ENCODE peak calls at places on chromosomes 5 and 9, in four cellular contexts. One of them, this sample, is unnamed.

GRCh38 chr9:131804826-131805225 is 65.0 kb upstream of the RAPGEF1 start:
- DNase-seq in RWPE1: no peak
- DNase-seq in breast epithelium: no peak
- DNase-seq in transverse colon: no peak
- DNase-seq in this sample: no peak

GRCh38 chr9:37840560-37841194 is 40.1 kb downstream of the DCAF10 start:
- DNase-seq in RWPE1: peak; percentile 20
- DNase-seq in breast epithelium: no peak
- DNase-seq in transverse colon: no peak
- DNase-seq in this sample: no peak

GRCh38 chr5:25713259-25713658 is 1068.5 kb upstream of the CDH10 start:
- DNase-seq in RWPE1: no peak
- DNase-seq in breast epithelium: no peak
- DNase-seq in transverse colon: no peak
- DNase-seq in this sample: no peak

GRCh38 chr5:160352308-160352707 is 18.1 kb downstream of the C1QTNF2 start:
- DNase-seq in RWPE1: no peak
- DNase-seq in breast epithelium: no peak
- DNase-seq in transverse colon: no peak
- DNase-seq in this sample: no peak

GRCh38 chr5:28580616-28581015 is 1542.2 kb upstream of the CDH9 start:
- DNase-seq in RWPE1: no peak
- DNase-seq in breast epithelium: no peak
- DNase-seq in transverse colon: no peak
- DNase-seq in this sample: no peak

GRCh38 chr9:24738421-24738961 is 192.8 kb upstream of the IZUMO3 start:
- DNase-seq in RWPE1: no peak
- DNase-seq in breast epithelium: no peak
- DNase-seq in transverse colon: no peak
- DNase-seq in this sample: no peak

GRCh38 chr5:178766936-178767912 is 36.8 kb upstream of the ZNF354A start:
- DNase-seq in RWPE1: no peak
- DNase-seq in breast epithelium: no peak
- DNase-seq in transverse colon: no peak
- DNase-seq in this sample: no peak

GRCh38 chr5:142170254-142170953 is 61.8 kb downstream of the NDFIP1 start:
- DNase-seq in RWPE1: peak; percentile 33
- DNase-seq in breast epithelium: no peak
- DNase-seq in transverse colon: no peak
- DNase-seq in this sample: no peak

GRCh38 chr5:122863721-122864120 is 18.3 kb downstream of the SNX24 start:
- DNase-seq in RWPE1: no peak
- DNase-seq in breast epithelium: no peak
- DNase-seq in transverse colon: no peak
- DNase-seq in this sample: no peak

GRCh38 chr5:110354341-110354740 is 372.1 kb downstream of the TMEM232 start:
- DNase-seq in RWPE1: no peak
- DNase-seq in breast epithelium: no peak
- DNase-seq in transverse colon: no peak
- DNase-seq in this sample: no peak

GRCh38 chr9:114394523-114395193 is 6.9 kb upstream of the AKNA start:
- DNase-seq in RWPE1: no peak
- DNase-seq in breast epithelium: no peak
- DNase-seq in transverse colon: no peak
- DNase-seq in this sample: no peak

GRCh38 chr9:73402081-73403028 is 250.7 kb downstream of the ANXA1 start:
- DNase-seq in RWPE1: no peak
- DNase-seq in breast epithelium: no peak
- DNase-seq in transverse colon: no peak
- DNase-seq in this sample: no peak

GRCh38 chr5:115423541-115423940 is 121.0 kb downstream of the FEM1C start:
- DNase-seq in RWPE1: peak; percentile 49
- DNase-seq in breast epithelium: no peak
- DNase-seq in transverse colon: peak; percentile 74
- DNase-seq in this sample: no peak

GRCh38 chr9:17757816-17758215 is 178.9 kb downstream of the SH3GL2 start:
- DNase-seq in RWPE1: no peak
- DNase-seq in breast epithelium: no peak
- DNase-seq in transverse colon: no peak
- DNase-seq in this sample: no peak

GRCh38 chr9:134377976-134378375 is 51.7 kb downstream of the RXRA start:
- DNase-seq in RWPE1: no peak
- DNase-seq in breast epithelium: peak; percentile 79
- DNase-seq in transverse colon: peak; percentile 94
- DNase-seq in this sample: no peak

GRCh38 chr9:105690742-105691141 is 3.6 kb upstream of the TMEM38B start:
- DNase-seq in RWPE1: peak; percentile 57
- DNase-seq in breast epithelium: no peak
- DNase-seq in transverse colon: no peak
- DNase-seq in this sample: no peak

GRCh38 chr5:89265511-89266169 is 382.7 kb upstream of the MEF2C start:
- DNase-seq in RWPE1: no peak
- DNase-seq in breast epithelium: no peak
- DNase-seq in transverse colon: no peak
- DNase-seq in this sample: no peak

GRCh38 chr9:20811872-20812271 is 127.8 kb downstream of the FOCAD start:
- DNase-seq in RWPE1: no peak
- DNase-seq in breast epithelium: no peak
- DNase-seq in transverse colon: no peak
- DNase-seq in this sample: no peak

GRCh38 chr9:88458716-88459115 is 70.5 kb downstream of the SPIN1 start:
- DNase-seq in RWPE1: no peak
- DNase-seq in breast epithelium: no peak
- DNase-seq in transverse colon: no peak
- DNase-seq in this sample: no peak

GRCh38 chr5:88883059-88883565 is at the start of gene MEF2C:
- DNase-seq in RWPE1: peak; percentile 41
- DNase-seq in breast epithelium: no peak
- DNase-seq in transverse colon: peak; percentile 78
- DNase-seq in this sample: no peak

GRCh38 chr9:136328622-136329041 is 1.3 kb downstream of the GPSM1 start:
- DNase-seq in RWPE1: no peak
- DNase-seq in breast epithelium: no peak
- DNase-seq in transverse colon: no peak
- DNase-seq in this sample: peak; percentile 75

GRCh38 chr9:124297553-124297905 is 39.8 kb downstream of the NEK6 start:
- DNase-seq in RWPE1: peak; percentile 96
- DNase-seq in breast epithelium: peak; percentile 84
- DNase-seq in transverse colon: peak; percentile 36
- DNase-seq in this sample: no peak

GRCh38 chr9:121182976-121183375 is 18.7 kb downstream of the RAB14 start:
- DNase-seq in RWPE1: no peak
- DNase-seq in breast epithelium: no peak
- DNase-seq in transverse colon: no peak
- DNase-seq in this sample: no peak

GRCh38 chr9:122134822-122135528 is 24.6 kb downstream of the NDUFA8 start:
- DNase-seq in RWPE1: no peak
- DNase-seq in breast epithelium: no peak
- DNase-seq in transverse colon: no peak
- DNase-seq in this sample: no peak

GRCh38 chr9:98958271-98958989 is 14.7 kb downstream of the COL15A1 start:
- DNase-seq in RWPE1: no peak
- DNase-seq in breast epithelium: no peak
- DNase-seq in transverse colon: no peak
- DNase-seq in this sample: no peak

GRCh38 chr5:150529555-150529954 is 21.6 kb downstream of the NDST1 start:
- DNase-seq in RWPE1: no peak
- DNase-seq in breast epithelium: no peak
- DNase-seq in transverse colon: no peak
- DNase-seq in this sample: peak; percentile 65

GRCh38 chr9:78745331-78745730 is 448.4 kb downstream of the PSAT1 start:
- DNase-seq in RWPE1: no peak
- DNase-seq in breast epithelium: no peak
- DNase-seq in transverse colon: no peak
- DNase-seq in this sample: no peak

GRCh38 chr9:74775401-74775800 is 112.3 kb downstream of the TRPM6 start:
- DNase-seq in RWPE1: no peak
- DNase-seq in breast epithelium: no peak
- DNase-seq in transverse colon: no peak
- DNase-seq in this sample: no peak

GRCh38 chr5:154405078-154405792 is 40.6 kb upstream of the SAP30L start:
- DNase-seq in RWPE1: peak; percentile 95
- DNase-seq in breast epithelium: peak; percentile 79
- DNase-seq in transverse colon: peak; percentile 83
- DNase-seq in this sample: peak; percentile 91

GRCh38 chr9:131650254-131650653 is 89.6 kb downstream of the RAPGEF1 start:
- DNase-seq in RWPE1: peak; percentile 75
- DNase-seq in breast epithelium: no peak
- DNase-seq in transverse colon: no peak
- DNase-seq in this sample: no peak

GRCh38 chr9:123424131-123424530 is 68.1 kb downstream of the CRB2 start:
- DNase-seq in RWPE1: no peak
- DNase-seq in breast epithelium: peak; percentile 7
- DNase-seq in transverse colon: no peak
- DNase-seq in this sample: no peak

GRCh38 chr5:149399775-149400174 is 20.7 kb upstream of the IL17B start:
- DNase-seq in RWPE1: no peak
- DNase-seq in breast epithelium: no peak
- DNase-seq in transverse colon: no peak
- DNase-seq in this sample: no peak

GRCh38 chr9:81690251-81690851 is 1.0 kb upstream of the TLE1 start:
- DNase-seq in RWPE1: peak; percentile 83
- DNase-seq in breast epithelium: peak; percentile 71
- DNase-seq in transverse colon: peak; percentile 80
- DNase-seq in this sample: no peak

GRCh38 chr9:125521462-125522327 is 185.3 kb downstream of the MAPKAP1 start:
- DNase-seq in RWPE1: peak; percentile 95
- DNase-seq in breast epithelium: no peak
- DNase-seq in transverse colon: no peak
- DNase-seq in this sample: no peak

GRCh38 chr9:121261107-121261460 is 6.9 kb upstream of the GSN start:
- DNase-seq in RWPE1: no peak
- DNase-seq in breast epithelium: no peak
- DNase-seq in transverse colon: no peak
- DNase-seq in this sample: no peak

GRCh38 chr5:137215261-137215660 is 283.9 kb downstream of the SPOCK1 start:
- DNase-seq in RWPE1: no peak
- DNase-seq in breast epithelium: no peak
- DNase-seq in transverse colon: no peak
- DNase-seq in this sample: no peak

GRCh38 chr5:157026789-157027424 is 32.0 kb downstream of the HAVCR1 start:
- DNase-seq in RWPE1: peak; percentile 82
- DNase-seq in breast epithelium: no peak
- DNase-seq in transverse colon: peak; percentile 20
- DNase-seq in this sample: no peak
- TF ChIP-seq CTCF in RWPE1: peak; percentile 39
- TF ChIP-seq CTCF in breast epithelium: peak; percentile 39
- TF ChIP-seq CTCF in transverse colon: peak; percentile 43
- TF ChIP-seq CTCF in this sample: peak; percentile 51

DNA sequence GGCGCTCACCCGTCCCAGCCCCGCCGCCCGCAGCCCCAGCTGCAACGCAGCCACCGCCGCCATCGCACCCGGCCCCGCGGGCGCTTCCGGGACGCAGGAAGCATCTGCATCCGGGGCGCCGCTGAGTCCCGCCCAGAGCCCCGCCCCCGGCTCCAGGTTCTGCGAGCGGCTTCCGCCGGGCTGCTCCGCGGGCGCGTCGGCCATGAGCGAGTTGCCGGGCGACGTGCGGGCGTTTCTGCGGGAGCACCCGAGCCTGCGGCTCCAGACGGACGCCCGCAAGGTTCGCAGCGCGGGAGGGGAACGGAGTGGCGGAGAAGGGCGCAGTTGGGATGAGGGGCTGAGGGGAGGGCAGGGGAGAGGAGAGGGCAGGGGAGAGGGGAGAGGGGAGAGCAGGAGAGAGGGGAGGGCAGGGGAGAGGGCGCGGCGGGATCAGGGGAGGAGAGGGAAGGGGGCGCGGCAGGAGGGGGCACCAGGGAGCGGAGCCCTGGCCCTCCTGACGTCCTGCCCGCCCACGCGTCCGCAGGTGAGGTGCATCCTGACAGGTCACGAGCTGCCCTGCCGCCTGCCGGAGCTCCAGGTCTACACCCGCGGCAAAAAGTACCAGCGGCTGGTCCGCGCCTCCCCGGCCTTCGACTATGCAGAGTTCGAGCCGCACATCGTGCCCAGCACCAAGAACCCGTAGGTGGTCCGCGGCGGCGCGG is at the start of the genes SURF1 and SURF2:
- DNase-seq in RWPE1: peak; percentile 94
- DNase-seq in breast epithelium: peak; percentile 88
- DNase-seq in transverse colon: peak; percentile 93
- DNase-seq in this sample: peak; percentile 82
- TF ChIP-seq CTCF in RWPE1: peak; percentile 28
- TF ChIP-seq CTCF in breast epithelium: no peak
- TF ChIP-seq CTCF in transverse colon: no peak
- TF ChIP-seq CTCF in this sample: no peak

DNA sequence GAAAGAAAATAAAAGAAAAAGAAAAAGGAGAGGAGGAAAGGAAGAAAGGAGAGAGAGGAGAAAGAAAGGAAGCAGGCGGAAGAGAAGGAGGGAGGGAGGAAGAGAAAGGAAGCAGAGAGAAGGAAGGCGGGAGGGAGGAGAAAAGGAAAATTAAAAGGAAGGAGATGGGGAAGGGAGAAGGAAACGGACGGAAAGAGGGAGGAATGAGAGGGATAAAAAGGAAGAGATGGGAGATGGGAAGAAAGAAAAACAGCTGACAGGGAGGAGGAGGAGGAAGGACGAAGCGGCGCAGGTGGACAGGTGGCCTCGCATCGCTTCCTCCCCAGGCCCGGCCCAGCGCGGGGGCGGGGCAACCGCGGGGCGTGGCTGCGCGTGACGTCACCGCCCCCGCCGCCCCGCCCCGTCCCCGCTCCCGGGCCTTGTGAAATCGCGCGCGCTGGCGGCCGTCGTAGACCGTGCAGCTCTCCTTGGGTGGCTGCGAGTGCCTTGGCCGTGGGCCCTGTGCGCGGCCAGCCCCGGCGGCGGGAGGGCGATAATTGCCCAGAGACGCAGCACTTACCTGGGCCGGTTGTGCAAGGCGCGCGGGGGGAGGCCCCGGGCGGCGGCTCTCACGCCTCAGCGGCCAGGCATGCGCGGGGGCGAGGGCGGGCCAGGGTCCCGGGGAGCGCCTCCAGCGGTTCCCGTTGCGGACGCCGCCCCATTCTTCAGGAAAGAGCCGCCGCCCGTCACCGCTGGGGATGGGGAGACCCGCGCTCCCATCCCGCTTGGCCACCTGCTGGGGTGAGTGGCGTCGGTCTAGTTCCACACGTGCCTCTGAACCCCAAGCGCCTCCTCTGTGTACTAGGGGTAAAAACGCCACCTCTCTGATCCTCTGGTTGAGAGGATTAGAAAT is 49.6 kb upstream of the FOXE1 start:
- DNase-seq in RWPE1: peak; percentile 96
- DNase-seq in breast epithelium: peak; percentile 83
- DNase-seq in transverse colon: peak; percentile 77
- DNase-seq in this sample: peak; percentile 68
- TF ChIP-seq CTCF in RWPE1: peak; percentile 39
- TF ChIP-seq CTCF in breast epithelium: peak; percentile 7
- TF ChIP-seq CTCF in transverse colon: peak; percentile 17
- TF ChIP-seq CTCF in this sample: peak; percentile 1

DNA sequence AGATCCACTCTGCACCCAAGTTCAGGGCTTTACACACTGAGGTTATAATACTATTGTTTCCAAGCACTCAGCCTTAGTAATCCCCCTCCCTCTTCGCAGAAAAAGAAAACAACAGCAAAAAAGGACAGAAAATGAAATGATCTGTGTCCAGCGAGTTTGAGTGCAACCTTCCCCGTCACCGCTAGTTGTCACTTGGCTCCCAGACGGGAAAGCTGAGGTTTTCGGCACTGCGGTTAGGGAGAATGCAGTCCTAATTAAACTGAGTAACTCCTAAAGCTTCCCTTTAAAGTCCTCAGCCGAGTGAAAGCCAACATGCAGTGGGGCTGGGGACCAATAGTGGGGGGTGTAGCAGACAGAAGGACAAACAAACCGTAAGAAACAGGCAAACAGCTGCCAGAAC is 786 bp downstream of the GLRA1 start:
- DNase-seq in RWPE1: peak; percentile 45
- DNase-seq in breast epithelium: no peak
- DNase-seq in transverse colon: no peak
- DNase-seq in this sample: peak; percentile 38
- TF ChIP-seq CTCF in RWPE1: peak; percentile 17
- TF ChIP-seq CTCF in breast epithelium: no peak
- TF ChIP-seq CTCF in transverse colon: peak; percentile 8
- TF ChIP-seq CTCF in this sample: peak; percentile 77

This sample was measured in D721Med.